ENCODE peak calls at places on chromosomes 6 and 20, in six cellular contexts. W is lower leg skin, Q is Peyer's patch, B is cardiac fibroblast, R is AG04449, S is PC-3. J is an unnamed sample.

GRCh38 chr20:50536333-50536732 is 26.1 kb downstream of the PTPN1 start:
- DNase-seq in W (no peak), Q (no peak), B (no peak), R (no peak), S (no peak), J (peak)

GRCh38 chr6:3517350-3517749 is 60.5 kb upstream of the SLC22A23 start:
- DNase-seq in S (peak), Q (no peak), B (peak), R (peak), W (peak), J (no peak)

GRCh38 chr6:39302669-39303424 is 11.4 kb downstream of the KCNK17 start:
- DNase-seq in R (no peak), B (peak), Q (peak), W (peak), S (peak), J (peak)

GRCh38 chr6:122839906-122840305 is 50.8 kb downstream of the SMPDL3A start:
- DNase-seq in B (no peak), W (no peak), S (no peak), Q (no peak), R (no peak), J (no peak)

GRCh38 chr6:44038543-44039065 is 88.6 kb downstream of the MRPL14 start:
- DNase-seq in Q (peak), R (no peak), B (no peak), W (no peak), S (no peak), J (no peak)

GRCh38 chr6:26223213-26223612 is 136.0 kb downstream of the HFE start:
- DNase-seq in B (peak), Q (no peak), R (no peak), S (peak), W (no peak), J (no peak)

GRCh38 chr6:165119231-165120020 is 190.0 kb downstream of the C6orf118 start:
- DNase-seq in Q (no peak), W (no peak), B (peak), R (no peak), S (peak), J (no peak)

GRCh38 chr6:148223424-148223842 is 119.2 kb upstream of the SASH1 start:
- DNase-seq in S (peak), W (no peak), Q (no peak), R (no peak), B (peak), J (no peak)

GRCh38 chr6:82025271-82025670 is 222.3 kb downstream of the IBTK start:
- DNase-seq in W (no peak), B (no peak), R (no peak), S (no peak), Q (no peak), J (no peak)

GRCh38 chr6:90157441-90157840 is 139.2 kb downstream of the BACH2 start:
- DNase-seq in R (no peak), Q (no peak), B (no peak), S (no peak), W (no peak), J (no peak)

GRCh38 chr20:37345339-37346231 is at the start of gene SRC:
- DNase-seq in B (peak), Q (peak), W (peak), R (no peak), S (peak), J (peak)

GRCh38 chr6:7390218-7390878 is 740 bp downstream of the RIOK1 start:
- DNase-seq in B (no peak), W (no peak), Q (no peak), S (no peak), R (peak), J (no peak)

GRCh38 chr6:148464319-148465010 is 121.8 kb downstream of the SASH1 start:
- DNase-seq in R (peak), B (peak), W (peak), Q (peak), S (peak), J (peak)

GRCh38 chr20:1818247-1818840 is 76.9 kb upstream of the SIRPA start:
- DNase-seq in S (no peak), R (no peak), Q (no peak), B (no peak), W (no peak), J (no peak)

GRCh38 chr20:37243076-37243936 is 18.3 kb downstream of the GHRH start:
- DNase-seq in R (no peak), B (no peak), Q (no peak), S (no peak), W (no peak), J (no peak)

DNA sequence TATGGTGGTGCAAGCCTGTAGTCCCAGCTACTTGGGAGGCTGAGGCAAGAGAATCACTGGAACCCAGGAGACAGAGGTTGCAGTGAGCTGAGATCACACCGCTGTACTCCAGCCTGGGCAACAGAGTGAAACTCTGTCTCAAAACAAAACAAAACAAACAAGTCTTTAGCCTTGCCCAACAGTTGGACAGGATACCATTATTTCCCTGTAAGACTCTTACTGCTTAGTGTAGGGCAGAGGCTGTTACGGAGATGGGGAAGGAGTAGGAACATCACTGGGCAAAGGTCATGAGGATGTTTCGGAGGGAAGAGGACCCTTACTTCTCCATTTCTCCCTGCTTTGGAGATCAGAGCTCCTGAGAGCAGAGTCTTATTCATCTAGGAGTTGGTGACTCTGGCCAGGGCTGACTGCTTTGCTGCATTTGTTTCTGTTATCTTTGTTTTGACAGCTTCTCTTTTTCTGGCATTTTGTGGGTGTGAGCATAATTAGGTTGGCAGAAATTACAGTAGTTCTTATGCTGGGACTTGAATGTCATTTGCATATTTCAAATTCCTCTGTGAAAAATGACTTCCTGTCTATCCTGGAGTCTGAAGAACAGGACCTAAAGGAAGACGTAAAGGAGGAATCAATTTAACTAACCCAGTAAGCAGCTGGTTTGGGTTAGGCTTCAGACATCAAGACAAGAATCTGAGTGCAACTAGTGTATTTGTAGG is 88.9 kb downstream of the CDS2 start:
- DNase-seq in W (no peak), B (peak), S (no peak), Q (no peak), R (no peak), J (no peak)
- H3K4me3 ChIP-seq in W (no peak), B (no peak), S (no peak), Q (no peak), R (no peak), J (no peak)

GRCh38 chr20:3105256-3106137 is 21.0 kb upstream of the AVP start:
- DNase-seq in Q (no peak), W (no peak), B (no peak), S (no peak), R (no peak), J (no peak)
- TF ChIP-seq CTCF in Q (no peak), W (no peak), B (no peak), S (no peak), R (no peak), J (no peak)

DNA sequence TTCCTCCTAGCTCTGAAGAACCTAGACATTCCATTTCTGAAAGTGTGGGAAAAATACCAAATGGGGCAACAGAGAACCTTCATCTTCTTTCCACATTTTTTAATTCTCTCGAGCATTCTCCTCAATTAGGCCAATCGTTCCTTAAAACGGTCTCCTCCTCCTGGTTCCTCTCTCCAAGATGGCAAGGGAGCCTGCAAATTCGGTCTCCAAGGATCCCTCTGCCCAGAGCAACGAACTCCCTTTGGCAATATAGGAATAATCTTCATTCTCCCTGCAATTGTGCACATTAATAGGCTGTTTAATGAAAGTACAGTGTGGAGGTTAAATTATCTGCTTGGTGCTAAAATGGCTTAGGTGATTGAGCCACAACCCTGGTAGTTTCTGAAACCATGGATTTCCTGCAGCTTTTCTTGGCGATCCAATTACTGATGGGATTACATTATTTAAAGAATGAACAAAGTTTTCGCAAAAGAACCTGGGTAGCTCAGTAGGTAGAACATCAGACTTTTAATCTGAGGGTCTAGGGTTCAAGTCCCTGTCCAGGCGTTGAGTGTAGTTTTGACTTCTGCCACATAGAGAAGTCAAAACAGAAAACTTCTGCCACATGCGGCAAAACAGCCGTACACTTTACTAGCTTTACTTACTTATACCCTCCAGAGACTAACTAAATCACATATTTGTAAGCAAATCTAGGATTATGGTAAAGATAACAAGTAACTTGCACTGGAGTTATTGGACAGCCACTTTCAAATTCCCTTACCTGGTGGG is 102.9 kb upstream of the ZNF184 start:
- DNase-seq in Q (no peak), S (peak), R (no peak), W (no peak), B (no peak), J (no peak)
- H3K4me3 ChIP-seq in Q (no peak), S (peak), R (no peak), W (no peak), B (no peak), J (no peak)

DNA sequence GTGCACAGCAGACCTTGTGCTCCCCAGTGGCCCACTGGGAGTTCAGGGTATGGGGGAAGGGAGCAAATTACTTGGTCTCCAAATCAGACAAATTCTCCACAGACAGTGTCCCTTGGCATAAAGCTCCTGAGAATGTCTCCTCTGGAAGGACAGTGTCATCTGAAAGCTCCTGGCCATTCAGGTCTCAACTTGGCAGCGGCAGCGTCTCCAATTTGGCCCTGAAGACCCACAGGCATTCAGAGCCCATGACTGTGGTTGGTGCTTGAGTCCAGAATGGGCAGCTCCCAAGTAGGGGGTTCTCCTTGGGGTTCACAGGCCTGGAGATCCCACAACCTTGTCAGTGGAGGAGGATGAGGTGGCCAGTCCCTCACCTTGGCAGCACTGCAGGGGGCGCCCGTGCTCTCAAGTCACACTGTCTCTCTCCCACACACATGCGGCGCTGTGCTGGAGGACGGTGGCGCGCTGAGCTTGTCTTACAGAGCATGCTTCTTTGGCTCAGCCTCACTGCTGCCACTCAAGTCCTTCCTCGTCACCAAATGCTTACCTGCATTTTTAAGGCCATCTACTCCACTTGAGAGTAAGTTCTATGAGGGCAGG is 20.7 kb downstream of the DYNLRB1 start:
- DNase-seq in Q (no peak), W (no peak), B (peak), R (no peak), S (no peak), J (no peak)
- TF ChIP-seq CTCF in Q (peak), W (no peak), B (peak), R (peak), S (peak), J (no peak)

GRCh38 chr6:41373367-41373918 is 38.0 kb downstream of the NCR2 start:
- DNase-seq in S (no peak), B (no peak), R (no peak), W (no peak), Q (no peak), J (no peak)
- H3K4me3 ChIP-seq in S (no peak), B (no peak), R (no peak), W (no peak), Q (peak), J (no peak)

DNA sequence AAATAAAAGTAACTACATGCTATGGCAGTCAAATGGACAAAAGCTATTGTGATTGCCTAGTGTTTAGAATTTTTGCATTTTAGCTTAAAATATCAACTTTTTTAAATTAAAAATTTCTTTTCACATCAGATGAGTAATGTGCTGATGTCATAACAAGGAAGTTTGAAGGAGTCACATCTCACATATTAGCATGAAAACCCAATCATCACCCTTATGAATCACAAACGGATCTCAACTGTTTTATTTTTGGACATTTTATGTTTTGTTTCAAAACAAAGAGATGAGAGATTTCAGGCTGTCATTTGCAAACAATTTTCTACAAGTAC is 53.6 kb upstream of the TRERF1 start:
- DNase-seq in S (peak), B (peak), W (no peak), Q (no peak), R (peak), J (no peak)
- TF ChIP-seq CTCF in S (no peak), B (no peak), W (no peak), Q (no peak), R (no peak), J (no peak)

GRCh38 chr20:24469116-24470030 is at the start of gene SYNDIG1:
- DNase-seq in Q (no peak), W (no peak), B (peak), R (no peak), S (no peak), J (no peak)
- H3K4me3 ChIP-seq in Q (peak), W (no peak), B (no peak), R (peak), S (no peak), J (no peak)

GRCh38 chr20:62804021-62804631 is 509 bp upstream of the OGFR start:
- DNase-seq in W (no peak), B (no peak), Q (no peak), R (no peak), S (no peak), J (no peak)
- TF ChIP-seq CTCF in W (no peak), B (no peak), Q (no peak), R (peak), S (no peak), J (no peak)

DNA sequence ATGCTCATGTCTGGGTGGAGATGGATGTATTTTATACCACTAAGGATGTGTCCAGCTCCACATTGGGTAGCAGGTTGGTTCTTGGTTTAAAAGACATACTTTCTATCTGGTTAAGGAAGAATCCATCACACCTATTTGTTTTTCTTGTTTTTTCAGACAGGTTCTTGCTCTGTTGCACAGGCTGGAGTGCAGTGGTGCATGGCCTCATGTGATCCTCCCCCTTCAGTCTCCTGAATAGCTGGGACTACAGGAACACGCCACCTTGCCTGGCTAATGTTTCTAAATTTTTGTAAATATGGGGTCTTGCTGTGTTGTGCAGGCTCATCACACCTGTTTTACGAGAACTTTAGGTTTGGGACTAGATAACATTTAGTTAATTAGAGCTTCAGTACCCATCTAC is 115.7 kb upstream of the PRND start:
- DNase-seq in Q (no peak), S (no peak), R (no peak), W (no peak), B (no peak), J (no peak)
- H3K4me3 ChIP-seq in Q (no peak), S (no peak), R (no peak), W (no peak), B (no peak), J (no peak)

GRCh38 chr6:128519132-128519930 is 1.1 kb downstream of the PTPRK start:
- DNase-seq in B (peak), Q (peak), S (peak), W (peak), R (no peak), J (peak)

GRCh38 chr6:128519931-128520435 is 416 bp downstream of the PTPRK start:
- DNase-seq in Q (no peak), B (no peak), S (no peak), R (no peak), W (peak), J (peak)

GRCh38 chr6:128521302-128521632 is 868 bp upstream of the PTPRK start:
- DNase-seq in B (peak), Q (no peak), W (no peak), S (no peak), R (no peak), J (no peak)

GRCh38 chr6:128518531-128519131 is 1.8 kb downstream of the PTPRK start:
- DNase-seq in Q (no peak), R (no peak), W (no peak), S (peak), B (no peak), J (no peak)

DNA sequence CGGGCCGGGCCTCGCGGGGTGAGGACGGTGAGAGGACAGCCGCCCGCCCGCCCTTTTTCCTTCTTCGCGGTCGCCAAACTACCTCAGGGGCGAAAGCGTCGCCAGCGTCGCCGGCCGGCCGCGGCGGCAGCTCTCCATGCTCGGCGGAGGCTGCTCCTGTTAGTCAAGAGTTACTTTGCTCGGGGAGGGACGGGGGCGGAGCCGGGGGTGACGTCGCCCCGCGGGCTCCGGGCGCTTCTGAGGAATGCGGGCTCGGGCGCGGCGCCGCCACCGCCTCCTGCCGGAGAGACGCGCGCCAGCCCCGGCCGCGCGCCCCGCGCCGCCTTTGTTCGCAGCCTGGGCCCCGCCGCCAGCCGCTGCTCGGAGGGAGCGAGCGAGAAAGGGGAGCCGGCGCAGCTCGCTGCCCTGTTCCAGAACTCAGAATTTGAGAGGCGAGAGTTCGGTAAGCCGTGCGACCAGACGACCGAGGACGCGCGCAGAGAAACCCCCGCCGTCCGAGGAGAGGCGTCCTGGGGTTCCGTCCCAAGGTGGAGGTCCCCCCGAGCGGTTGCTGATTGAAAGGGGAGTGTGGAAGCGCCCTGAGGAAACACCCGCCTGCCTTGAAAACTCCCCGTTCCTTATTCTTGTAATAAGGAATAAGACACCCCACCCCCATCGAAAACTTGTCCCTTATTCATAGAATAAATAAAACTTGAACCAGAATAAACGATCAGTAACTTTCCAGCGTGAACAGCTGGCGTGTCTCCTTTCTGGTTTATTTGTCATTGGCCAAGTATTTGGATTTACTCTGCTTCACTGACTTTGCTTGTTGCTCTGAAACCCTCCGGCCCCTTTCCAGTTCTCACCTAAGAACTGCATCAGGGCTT is at the start of gene PTPRK:
- DNase-seq in S (peak), B (peak), R (no peak), W (peak), Q (peak), J (peak)
- TF ChIP-seq CTCF in S (peak), B (no peak), R (peak), W (no peak), Q (peak), J (peak)